ENCODE peak calls at places on chromosomes 4 and X, in seven cellular contexts. F is body of pancreas, U is PC-3, H is RWPE2, S is foreskin keratinocyte, X is omental fat pad, T is Right ventricle myocardium superior. P is an unnamed sample.

GRCh38 chrX:68912113-68912980 is 83.5 kb downstream of the EFNB1 start:
- ATAC-seq in F (no peak), U (no peak), H (no peak), S (no peak), X (no peak), T (no peak), P (no peak)

GRCh38 chrX:133922390-133922772 is 63.0 kb downstream of the GPC3 start:
- ATAC-seq in F (no peak), U (no peak), H (no peak), S (no peak), X (no peak), T (no peak), P (no peak)

GRCh38 chrX:137052641-137053235 is 18.9 kb upstream of the GPR101 start:
- ATAC-seq in F (no peak), U (peak; percentile 50), H (no peak), S (peak; percentile 39), X (no peak), T (no peak), P (peak; percentile 31)

GRCh38 chr4:52312722-52313121 is 261.6 kb downstream of the SPATA18 start:
- ATAC-seq in F (no peak), U (peak; percentile 64), H (peak; percentile 63), S (peak; percentile 78), X (no peak), T (no peak), P (no peak)

GRCh38 chr4:22500128-22500611 is 15.7 kb downstream of the ADGRA3 start:
- ATAC-seq in F (peak; percentile 71), U (peak; percentile 62), H (peak; percentile 70), S (no peak), X (no peak), T (peak; percentile 80), P (no peak)

GRCh38 chrX:67734111-67734753 is 190.4 kb downstream of the AR start:
- ATAC-seq in F (no peak), U (no peak), H (no peak), S (no peak), X (no peak), T (no peak), P (no peak)

GRCh38 chr4:95250544-95251137 is 298.1 kb downstream of the UNC5C start:
- ATAC-seq in F (peak; percentile 68), U (peak; percentile 79), H (peak; percentile 90), S (peak; percentile 29), X (no peak), T (no peak), P (no peak)

GRCh38 chr4:123824524-123824923 is 427.9 kb downstream of the SPRY1 start:
- ATAC-seq in F (no peak), U (no peak), H (no peak), S (no peak), X (no peak), T (no peak), P (no peak)

GRCh38 chr4:183600189-183600685 is 58.7 kb downstream of the RWDD4 start:
- ATAC-seq in F (no peak), U (no peak), H (no peak), S (no peak), X (no peak), T (no peak), P (no peak)

GRCh38 chr4:74033721-74034120 is 4.8 kb downstream of the CXCL3 start:
- ATAC-seq in F (no peak), U (peak; percentile 29), H (peak; percentile 84), S (peak; percentile 76), X (no peak), T (no peak), P (no peak)

GRCh38 chr4:42282081-42282901 is 115.0 kb upstream of the SHISA3 start:
- ATAC-seq in F (peak; percentile 88), U (peak; percentile 85), H (peak; percentile 87), S (peak; percentile 82), X (peak; percentile 84), T (peak; percentile 98), P (peak; percentile 74)

GRCh38 chr4:4787421-4787820 is 72.0 kb upstream of the MSX1 start:
- ATAC-seq in F (no peak), U (no peak), H (no peak), S (no peak), X (no peak), T (no peak), P (no peak)

GRCh38 chrX:134636859-134637258 is 21.4 kb downstream of the PLAC1 start:
- ATAC-seq in F (no peak), U (no peak), H (no peak), S (no peak), X (no peak), T (no peak), P (no peak)

GRCh38 chr4:168515222-168516011 is 18.6 kb downstream of the PALLD start:
- ATAC-seq in F (peak; percentile 64), U (no peak), H (no peak), S (peak; percentile 27), X (no peak), T (peak; percentile 68), P (no peak)

GRCh38 chrX:131816551-131817136 is 206.5 kb upstream of the STK26 start:
- ATAC-seq in F (no peak), U (peak; percentile 57), H (no peak), S (no peak), X (peak; percentile 74), T (peak; percentile 79), P (peak; percentile 89)

GRCh38 chr4:53122280-53123116 is 243.4 kb downstream of the SCFD2 start:
- ATAC-seq in F (no peak), U (no peak), H (no peak), S (no peak), X (no peak), T (no peak), P (no peak)